ENCODE peak calls at places on chromosomes 11 and 22, in six cellular contexts. V is skeletal muscle cell, S is neural crest cell, D is iris pigment epithelial cell, U is GOT3, F is T-cell. I is an unnamed sample.

GRCh38 chr22:29073618-29074275 is 912 bp downstream of the KREMEN1 start:
- DNase-seq in V (no peak), S (peak), D (peak), U (no peak), F (peak), I (peak)

GRCh38 chr11:126254819-126255218 is 13.9 kb downstream of the SRPRA start:
- DNase-seq in V (no peak), S (no peak), D (no peak), U (no peak), F (no peak), I (no peak)

GRCh38 chr11:128302425-128303186 is 284.8 kb downstream of the ETS1 start:
- DNase-seq in V (no peak), S (no peak), D (no peak), U (no peak), F (peak), I (no peak)

GRCh38 chr11:106231591-106231990 is 154.1 kb downstream of the AASDHPPT start:
- DNase-seq in V (no peak), S (no peak), D (no peak), U (no peak), F (no peak), I (peak)

GRCh38 chr11:74681686-74682651 is 49.3 kb downstream of the CHRDL2 start:
- DNase-seq in V (no peak), S (no peak), D (no peak), U (no peak), F (no peak), I (no peak)

GRCh38 chr11:102266111-102266510 is 51.2 kb upstream of the BIRC3 start:
- DNase-seq in V (no peak), S (no peak), D (no peak), U (no peak), F (no peak), I (no peak)

GRCh38 chr11:73726825-73727224 is 34.0 kb downstream of the RAB6A start:
- DNase-seq in V (no peak), S (no peak), D (no peak), U (no peak), F (no peak), I (no peak)

GRCh38 chr22:33896154-33896800 is 24.0 kb downstream of the LARGE1 start:
- DNase-seq in V (no peak), S (no peak), D (no peak), U (no peak), F (no peak), I (no peak)

GRCh38 chr11:128552783-128553661 is 34.3 kb downstream of the ETS1 start:
- DNase-seq in V (peak), S (peak), D (peak), U (no peak), F (no peak), I (peak)

GRCh38 chr11:78192911-78193341 is 4.2 kb downstream of the USP35 start:
- DNase-seq in V (no peak), S (no peak), D (no peak), U (no peak), F (peak), I (peak)

I was measured in NB4.